ENCODE peak calls at places on chromosomes 3 and 15, in seven cellular contexts. X is HCT116; B is GM23248; A is K562; C is mammary epithelial cell; M is CD8-positive, alpha-beta memory T cell; G is SJSA1. U is an unnamed sample.

GRCh38 chr3:149003653-149004305 is 12.4 kb downstream of the GYG1 start:
- DNase-seq in X (no peak), B (no peak), A (no peak), C (peak), M (no peak), G (no peak), U (peak)

GRCh38 chr3:118478706-118479276 is 555.9 kb downstream of the IGSF11 start:
- DNase-seq in X (no peak), B (no peak), A (no peak), C (peak), M (no peak), G (no peak), U (no peak)

GRCh38 chr3:125322917-125323316 is 52.2 kb downstream of the ZNF148 start:
- DNase-seq in X (no peak), B (no peak), A (no peak), C (no peak), M (no peak), G (no peak), U (no peak)

GRCh38 chr3:126358038-126358815 is 1.0 kb upstream of the KLF15 start:
- DNase-seq in X (no peak), B (peak), A (no peak), C (no peak), M (no peak), G (no peak), U (no peak)

GRCh38 chr3:187012609-187013051 is 82.3 kb downstream of the ST6GAL1 start:
- DNase-seq in X (no peak), B (no peak), A (no peak), C (no peak), M (peak), G (no peak), U (no peak)

GRCh38 chr15:47908950-47909670 is 191.8 kb downstream of the SEMA6D start:
- DNase-seq in X (no peak), B (peak), A (no peak), C (no peak), M (no peak), G (no peak), U (peak)

GRCh38 chr3:139260041-139260486 is 83.8 kb upstream of the MRPS22 start:
- DNase-seq in X (no peak), B (no peak), A (no peak), C (no peak), M (no peak), G (no peak), U (no peak)

GRCh38 chr3:13141991-13142412 is 68.8 kb upstream of the IQSEC1 start:
- DNase-seq in X (no peak), B (peak), A (peak), C (peak), M (no peak), G (no peak), U (peak)

GRCh38 chr15:83582386-83582785 is 71.5 kb upstream of the ADAMTSL3 start:
- DNase-seq in X (no peak), B (no peak), A (no peak), C (peak), M (no peak), G (no peak), U (peak)

GRCh38 chr3:172203522-172204258 is 164.3 kb downstream of the FNDC3B start:
- DNase-seq in X (no peak), B (peak), A (no peak), C (peak), M (no peak), G (no peak), U (no peak)

GRCh38 chr3:177443469-177443868 is 246.2 kb upstream of the TBL1XR1 start:
- DNase-seq in X (peak), B (peak), A (no peak), C (peak), M (no peak), G (peak), U (peak)

GRCh38 chr15:71931261-71931660 is 120.9 kb downstream of the NR2E3 start:
- DNase-seq in X (no peak), B (no peak), A (no peak), C (no peak), M (no peak), G (no peak), U (no peak)

GRCh38 chr15:48318131-48318530 is 13.1 kb upstream of the DUT start:
- DNase-seq in X (no peak), B (no peak), A (no peak), C (no peak), M (no peak), G (no peak), U (no peak)

GRCh38 chr15:77541421-77542181 is 91.1 kb downstream of the LINGO1 start:
- DNase-seq in X (no peak), B (peak), A (no peak), C (no peak), M (no peak), G (no peak), U (no peak)

GRCh38 chr15:96403932-96404331 is 73.4 kb downstream of the NR2F2 start:
- DNase-seq in X (no peak), B (no peak), A (no peak), C (no peak), M (no peak), G (no peak), U (no peak)

GRCh38 chr3:37308247-37308646 is 133.9 kb upstream of the LRRFIP2 start:
- DNase-seq in X (peak), B (peak), A (peak), C (peak), M (no peak), G (peak), U (peak)

GRCh38 chr15:72231847-72232461 is 964 bp upstream of the PKM start:
- DNase-seq in X (no peak), B (peak), A (peak), C (peak), M (peak), G (peak), U (peak)

GRCh38 chr3:11530153-11530721 is 113.5 kb downstream of the VGLL4 start:
- DNase-seq in X (no peak), B (peak), A (no peak), C (peak), M (no peak), G (peak), U (peak)

DNA sequence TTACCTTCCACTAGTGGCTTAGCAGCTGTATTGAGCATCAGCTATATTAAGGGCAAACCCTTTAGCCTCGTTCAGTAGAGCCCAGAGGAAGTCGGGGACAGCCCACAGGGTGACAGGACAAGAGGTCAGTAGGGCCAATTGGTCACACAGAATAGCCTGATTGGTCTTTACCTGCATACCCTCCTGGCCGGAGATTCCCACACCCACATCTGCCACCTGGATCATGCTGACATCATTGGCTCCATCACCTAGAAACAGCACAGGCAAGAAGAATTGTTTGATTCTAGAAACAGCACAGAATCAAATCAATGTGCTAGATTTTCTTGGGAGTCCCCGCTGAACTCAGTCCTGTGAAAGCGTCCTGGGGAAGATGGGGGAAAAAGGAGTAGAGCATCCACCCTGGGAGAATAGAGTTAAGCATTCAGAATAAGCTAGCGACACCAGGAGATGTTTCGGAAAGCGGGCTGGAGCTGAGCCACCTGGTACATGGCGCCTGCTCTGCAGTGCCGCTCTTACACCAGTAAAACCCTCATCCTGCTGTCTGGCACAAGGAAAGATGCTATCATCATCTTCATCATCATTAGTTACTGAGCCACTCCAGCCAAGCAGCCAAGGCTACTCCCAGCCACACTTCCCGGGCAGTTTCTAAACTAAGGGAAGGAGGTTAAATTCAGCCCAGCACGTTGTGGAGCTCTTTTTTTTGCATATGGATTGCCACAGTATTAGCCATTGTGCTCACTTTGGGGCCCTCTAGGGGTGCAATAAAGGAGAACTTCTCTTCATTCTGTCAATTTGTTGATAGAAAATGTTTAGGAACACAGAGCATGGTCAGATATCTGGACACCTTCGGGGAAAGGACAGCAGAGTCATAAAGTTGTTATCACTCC is 171.3 kb downstream of the ATP10A start:
- DNase-seq in X (no peak), B (peak), A (no peak), C (no peak), M (no peak), G (no peak), U (no peak)
- H3K27ac ChIP-seq in X (no peak), B (peak), A (no peak), C (no peak), M (no peak), G (no peak), U (peak)

DNA sequence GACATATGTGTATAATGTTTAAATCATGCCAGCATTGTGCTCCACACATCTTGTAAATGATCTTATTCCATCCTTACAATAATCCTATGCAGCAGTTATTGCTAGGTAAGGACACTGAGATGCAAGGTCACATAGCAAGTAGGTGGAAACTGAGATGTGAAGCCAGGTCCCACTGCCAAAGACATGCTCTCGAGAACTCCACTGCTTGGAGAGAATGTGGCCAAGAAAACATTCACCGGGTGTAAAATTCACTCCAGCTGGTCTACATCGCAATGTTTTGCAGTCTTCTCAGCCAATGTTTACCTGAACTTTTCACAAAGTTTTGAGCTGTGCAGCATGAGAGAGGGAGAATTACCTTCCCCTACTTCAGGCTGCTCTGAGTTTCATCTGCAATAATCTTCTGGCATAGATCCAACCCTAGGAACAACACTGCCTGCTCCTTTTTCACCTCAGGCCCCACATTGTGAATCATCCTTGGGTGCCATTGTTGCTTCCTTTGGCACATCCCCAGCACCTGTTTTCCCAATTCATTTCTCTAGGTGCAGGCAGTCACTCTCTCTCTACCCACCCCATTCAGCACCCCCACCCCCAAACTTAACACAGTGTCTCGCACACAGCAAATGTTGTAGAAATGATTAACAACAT is 53.5 kb upstream of the PRTG start:
- DNase-seq in X (no peak), B (peak), A (no peak), C (peak), M (no peak), G (no peak), U (peak)
- H3K27ac ChIP-seq in X (no peak), B (no peak), A (no peak), C (no peak), M (no peak), G (no peak), U (no peak)

DNA sequence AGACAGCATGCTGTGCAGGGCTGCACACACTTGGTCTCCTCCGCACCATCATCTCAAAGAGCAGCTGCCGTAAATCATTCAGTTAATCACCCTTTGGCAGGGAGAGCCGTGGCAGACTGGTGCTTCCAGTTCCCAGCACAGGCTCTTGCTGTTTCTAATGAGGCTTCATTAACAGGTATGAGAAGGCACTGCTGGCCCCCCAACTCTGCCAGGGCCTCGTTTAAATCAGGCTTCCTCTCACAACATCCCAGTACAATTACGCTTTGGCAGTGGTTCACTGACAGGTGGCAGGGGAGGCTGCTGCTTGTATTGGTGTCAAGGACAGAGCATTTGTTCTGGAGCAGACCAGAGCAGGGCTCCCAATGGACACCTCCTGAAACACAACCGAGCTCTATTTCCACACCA is 77.1 kb downstream of the BFSP2 start:
- DNase-seq in X (no peak), B (no peak), A (no peak), C (no peak), M (no peak), G (no peak), U (no peak)
- H3K27ac ChIP-seq in X (no peak), B (no peak), A (no peak), C (no peak), M (no peak), G (no peak), U (no peak)

GRCh38 chr3:66463054-66463631 is 37.7 kb downstream of the LRIG1 start:
- DNase-seq in X (no peak), B (peak), A (no peak), C (no peak), M (no peak), G (no peak), U (no peak)
- H3K27ac ChIP-seq in X (no peak), B (no peak), A (no peak), C (no peak), M (no peak), G (no peak), U (no peak)

GRCh38 chr3:100614941-100615340 is 5.5 kb downstream of the ADGRG7 start:
- DNase-seq in X (no peak), B (no peak), A (no peak), C (no peak), M (no peak), G (no peak), U (no peak)
- H3K27ac ChIP-seq in X (no peak), B (no peak), A (no peak), C (no peak), M (no peak), G (no peak), U (no peak)

U was measured in RWPE1.